ENCODE peak calls at places on chromosomes 13 and 19, in ten cellular contexts. One of them, this sample, is unnamed.

GRCh38 chr19:58021541-58022282 is 12.1 kb upstream of the ZSCAN1 start:
- DNase-seq in adrenal gland: peak; percentile 25
- DNase-seq in nephron progenitor cell: no peak
- DNase-seq in pancreas: no peak
- DNase-seq in body of pancreas: peak; percentile 71
- DNase-seq in foreskin fibroblast: peak; percentile 34
- DNase-seq in lung: peak; percentile 37
- DNase-seq in bronchial epithelial cell: peak; percentile 29
- DNase-seq in foreskin keratinocyte: no peak
- DNase-seq in AG04450: no peak
- DNase-seq in this sample: peak; percentile 70

GRCh38 chr13:30744686-30745085 is 9.3 kb downstream of the ALOX5AP start:
- DNase-seq in adrenal gland: no peak
- DNase-seq in nephron progenitor cell: no peak
- DNase-seq in pancreas: no peak
- DNase-seq in body of pancreas: no peak
- DNase-seq in foreskin fibroblast: no peak
- DNase-seq in lung: no peak
- DNase-seq in bronchial epithelial cell: no peak
- DNase-seq in foreskin keratinocyte: no peak
- DNase-seq in AG04450: no peak
- DNase-seq in this sample: no peak

GRCh38 chr19:35284153-35285140 is 2.1 kb downstream of the HAMP start:
- DNase-seq in adrenal gland: no peak
- DNase-seq in nephron progenitor cell: no peak
- DNase-seq in pancreas: no peak
- DNase-seq in body of pancreas: no peak
- DNase-seq in foreskin fibroblast: no peak
- DNase-seq in lung: no peak
- DNase-seq in bronchial epithelial cell: no peak
- DNase-seq in foreskin keratinocyte: no peak
- DNase-seq in AG04450: no peak
- DNase-seq in this sample: no peak

GRCh38 chr19:35352448-35353304 is 5.0 kb downstream of the FFAR1 start:
- DNase-seq in adrenal gland: peak; percentile 79
- DNase-seq in nephron progenitor cell: peak; percentile 72
- DNase-seq in pancreas: peak; percentile 72
- DNase-seq in body of pancreas: peak; percentile 73
- DNase-seq in foreskin fibroblast: peak; percentile 71
- DNase-seq in lung: peak; percentile 80
- DNase-seq in bronchial epithelial cell: peak; percentile 55
- DNase-seq in foreskin keratinocyte: peak; percentile 51
- DNase-seq in AG04450: peak; percentile 21
- DNase-seq in this sample: peak; percentile 79

GRCh38 chr13:98180092-98180491 is 3.0 kb upstream of the RNF113B start:
- DNase-seq in adrenal gland: no peak
- DNase-seq in nephron progenitor cell: no peak
- DNase-seq in pancreas: no peak
- DNase-seq in body of pancreas: no peak
- DNase-seq in foreskin fibroblast: no peak
- DNase-seq in lung: no peak
- DNase-seq in bronchial epithelial cell: peak; percentile 23
- DNase-seq in foreskin keratinocyte: no peak
- DNase-seq in AG04450: no peak
- DNase-seq in this sample: no peak

GRCh38 chr19:55246462-55247451 is 12.1 kb downstream of the PPP6R1 start:
- DNase-seq in adrenal gland: no peak
- DNase-seq in nephron progenitor cell: no peak
- DNase-seq in pancreas: no peak
- DNase-seq in body of pancreas: no peak
- DNase-seq in foreskin fibroblast: no peak
- DNase-seq in lung: no peak
- DNase-seq in bronchial epithelial cell: no peak
- DNase-seq in foreskin keratinocyte: no peak
- DNase-seq in AG04450: no peak
- DNase-seq in this sample: no peak

GRCh38 chr19:50790898-50791562 is 815 bp downstream of the ACP4 start:
- DNase-seq in adrenal gland: no peak
- DNase-seq in nephron progenitor cell: no peak
- DNase-seq in pancreas: no peak
- DNase-seq in body of pancreas: no peak
- DNase-seq in foreskin fibroblast: no peak
- DNase-seq in lung: no peak
- DNase-seq in bronchial epithelial cell: no peak
- DNase-seq in foreskin keratinocyte: no peak
- DNase-seq in AG04450: no peak
- DNase-seq in this sample: no peak

GRCh38 chr13:35621989-35622388 is 145.5 kb upstream of the MAB21L1 start:
- DNase-seq in adrenal gland: no peak
- DNase-seq in nephron progenitor cell: no peak
- DNase-seq in pancreas: no peak
- DNase-seq in body of pancreas: no peak
- DNase-seq in foreskin fibroblast: peak; percentile 64
- DNase-seq in lung: no peak
- DNase-seq in bronchial epithelial cell: peak; percentile 78
- DNase-seq in foreskin keratinocyte: peak; percentile 46
- DNase-seq in AG04450: no peak
- DNase-seq in this sample: peak; percentile 26

GRCh38 chr19:6374711-6375410 is 872 bp downstream of the PSPN start:
- DNase-seq in adrenal gland: no peak
- DNase-seq in nephron progenitor cell: no peak
- DNase-seq in pancreas: peak; percentile 64
- DNase-seq in body of pancreas: no peak
- DNase-seq in foreskin fibroblast: no peak
- DNase-seq in lung: no peak
- DNase-seq in bronchial epithelial cell: no peak
- DNase-seq in foreskin keratinocyte: no peak
- DNase-seq in AG04450: no peak
- DNase-seq in this sample: no peak

GRCh38 chr19:6374179-6374709 is 1.5 kb downstream of the PSPN start:
- DNase-seq in adrenal gland: peak; percentile 31
- DNase-seq in nephron progenitor cell: no peak
- DNase-seq in pancreas: peak; percentile 82
- DNase-seq in body of pancreas: no peak
- DNase-seq in foreskin fibroblast: no peak
- DNase-seq in lung: no peak
- DNase-seq in bronchial epithelial cell: no peak
- DNase-seq in foreskin keratinocyte: no peak
- DNase-seq in AG04450: no peak
- DNase-seq in this sample: no peak

GRCh38 chr19:6373813-6374108 is 1.2 kb downstream of the ALKBH7 start:
- DNase-seq in adrenal gland: no peak
- DNase-seq in nephron progenitor cell: no peak
- DNase-seq in pancreas: no peak
- DNase-seq in body of pancreas: no peak
- DNase-seq in foreskin fibroblast: no peak
- DNase-seq in lung: no peak
- DNase-seq in bronchial epithelial cell: no peak
- DNase-seq in foreskin keratinocyte: no peak
- DNase-seq in AG04450: no peak
- DNase-seq in this sample: no peak

GRCh38 chr19:6373096-6373812 is 660 bp downstream of the ALKBH7 start:
- DNase-seq in adrenal gland: peak; percentile 99
- DNase-seq in nephron progenitor cell: peak; percentile 100
- DNase-seq in pancreas: peak; percentile 99
- DNase-seq in body of pancreas: peak; percentile 98
- DNase-seq in foreskin fibroblast: peak; percentile 98
- DNase-seq in lung: peak; percentile 98
- DNase-seq in bronchial epithelial cell: peak; percentile 90
- DNase-seq in foreskin keratinocyte: peak; percentile 78
- DNase-seq in AG04450: peak; percentile 98
- DNase-seq in this sample: peak; percentile 99

DNA sequence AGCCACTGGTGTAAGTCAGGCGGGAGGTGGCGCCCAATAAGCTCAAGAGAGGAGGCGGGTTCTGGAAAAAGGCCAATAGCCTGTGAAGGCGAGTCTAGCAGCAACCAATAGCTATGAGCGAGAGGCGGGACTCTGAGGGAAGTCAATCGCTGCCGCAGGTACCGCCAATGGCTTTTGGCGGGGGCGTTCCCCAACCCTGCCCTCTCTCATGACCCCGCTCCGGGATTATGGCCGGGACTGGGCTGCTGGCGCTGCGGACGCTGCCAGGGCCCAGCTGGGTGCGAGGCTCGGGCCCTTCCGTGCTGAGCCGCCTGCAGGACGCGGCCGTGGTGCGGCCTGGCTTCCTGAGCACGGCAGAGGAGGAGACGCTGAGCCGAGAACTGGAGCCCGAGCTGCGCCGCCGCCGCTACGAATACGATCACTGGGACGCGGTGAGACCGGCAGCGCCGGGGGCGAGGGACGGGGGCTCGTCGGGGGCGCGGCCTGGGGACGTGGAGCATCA is at the start of gene ALKBH7:
- DNase-seq in adrenal gland: peak; percentile 100
- DNase-seq in nephron progenitor cell: peak; percentile 94
- DNase-seq in pancreas: peak; percentile 98
- DNase-seq in body of pancreas: peak; percentile 100
- DNase-seq in foreskin fibroblast: peak; percentile 100
- DNase-seq in lung: peak; percentile 99
- DNase-seq in bronchial epithelial cell: peak; percentile 99
- DNase-seq in foreskin keratinocyte: peak; percentile 97
- DNase-seq in AG04450: peak; percentile 100
- DNase-seq in this sample: peak; percentile 99
- TF ChIP-seq CTCF in adrenal gland: no peak
- TF ChIP-seq CTCF in nephron progenitor cell: no peak
- TF ChIP-seq CTCF in pancreas: no peak
- TF ChIP-seq CTCF in body of pancreas: no peak
- TF ChIP-seq CTCF in foreskin fibroblast: no peak
- TF ChIP-seq CTCF in lung: no peak
- TF ChIP-seq CTCF in bronchial epithelial cell: no peak
- TF ChIP-seq CTCF in foreskin keratinocyte: no peak
- TF ChIP-seq CTCF in AG04450: no peak
- TF ChIP-seq CTCF in this sample: no peak

DNA sequence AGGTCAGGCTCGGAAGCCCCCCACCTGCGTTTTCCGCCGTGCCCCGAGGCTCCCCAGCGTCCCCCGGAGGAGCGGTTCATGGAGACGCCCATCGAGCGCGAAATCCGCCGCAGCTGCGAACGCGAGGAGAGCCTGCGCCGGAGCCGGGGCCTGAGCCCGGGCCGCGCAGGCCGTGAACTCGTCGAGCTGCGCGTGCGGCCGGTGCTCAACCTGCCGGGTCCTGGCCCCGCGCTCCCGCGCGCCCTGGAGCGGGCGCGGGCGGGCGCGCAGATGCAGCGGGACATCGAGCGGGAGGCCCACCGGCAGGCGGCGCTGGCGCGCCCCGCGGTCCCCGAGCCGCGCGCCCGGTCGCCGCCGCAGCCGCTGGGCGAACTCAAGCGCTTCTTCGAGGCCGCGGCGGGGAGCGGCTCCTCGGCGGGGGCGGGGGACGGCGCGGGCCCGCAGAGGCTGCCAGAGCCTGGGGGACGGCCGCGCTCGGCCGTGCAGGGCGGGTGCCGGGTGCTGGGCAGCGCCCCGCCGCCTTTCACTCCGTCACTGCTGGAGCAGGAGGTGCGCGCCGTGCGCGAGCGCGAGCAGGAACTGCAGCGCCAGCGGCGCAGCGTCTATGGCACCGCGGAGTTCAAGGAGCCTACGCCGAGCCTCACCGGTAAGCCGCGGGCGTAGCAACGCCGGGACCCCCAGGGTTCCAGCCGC is 792 bp downstream of the MISP3 start:
- DNase-seq in adrenal gland: peak; percentile 78
- DNase-seq in nephron progenitor cell: peak; percentile 88
- DNase-seq in pancreas: peak; percentile 94
- DNase-seq in body of pancreas: peak; percentile 78
- DNase-seq in foreskin fibroblast: peak; percentile 78
- DNase-seq in lung: peak; percentile 77
- DNase-seq in bronchial epithelial cell: peak; percentile 63
- DNase-seq in foreskin keratinocyte: peak; percentile 44
- DNase-seq in AG04450: no peak
- DNase-seq in this sample: peak; percentile 81
- TF ChIP-seq CTCF in adrenal gland: peak; percentile 48
- TF ChIP-seq CTCF in nephron progenitor cell: no peak
- TF ChIP-seq CTCF in pancreas: peak; percentile 30
- TF ChIP-seq CTCF in body of pancreas: peak; percentile 14
- TF ChIP-seq CTCF in foreskin fibroblast: peak; percentile 7
- TF ChIP-seq CTCF in lung: peak; percentile 30
- TF ChIP-seq CTCF in bronchial epithelial cell: peak; percentile 43
- TF ChIP-seq CTCF in foreskin keratinocyte: peak; percentile 60
- TF ChIP-seq CTCF in AG04450: no peak
- TF ChIP-seq CTCF in this sample: peak; percentile 15

GRCh38 chr19:17448190-17448967 is at the start of gene TMEM221:
- DNase-seq in adrenal gland: peak; percentile 62
- DNase-seq in nephron progenitor cell: peak; percentile 73
- DNase-seq in pancreas: peak; percentile 84
- DNase-seq in body of pancreas: peak; percentile 42
- DNase-seq in foreskin fibroblast: no peak
- DNase-seq in lung: no peak
- DNase-seq in bronchial epithelial cell: no peak
- DNase-seq in foreskin keratinocyte: no peak
- DNase-seq in AG04450: no peak
- DNase-seq in this sample: peak; percentile 42
- TF ChIP-seq CTCF in adrenal gland: peak; percentile 58
- TF ChIP-seq CTCF in nephron progenitor cell: peak; percentile 53
- TF ChIP-seq CTCF in pancreas: peak; percentile 25
- TF ChIP-seq CTCF in body of pancreas: peak; percentile 39
- TF ChIP-seq CTCF in foreskin fibroblast: peak; percentile 62
- TF ChIP-seq CTCF in lung: no peak
- TF ChIP-seq CTCF in bronchial epithelial cell: peak; percentile 67
- TF ChIP-seq CTCF in foreskin keratinocyte: peak; percentile 64
- TF ChIP-seq CTCF in AG04450: peak; percentile 56
- TF ChIP-seq CTCF in this sample: peak; percentile 37

GRCh38 chr19:32037998-32038732 is 307.2 kb upstream of the ZNF507 start:
- DNase-seq in adrenal gland: no peak
- DNase-seq in nephron progenitor cell: no peak
- DNase-seq in pancreas: no peak
- DNase-seq in body of pancreas: no peak
- DNase-seq in foreskin fibroblast: no peak
- DNase-seq in lung: no peak
- DNase-seq in bronchial epithelial cell: no peak
- DNase-seq in foreskin keratinocyte: no peak
- DNase-seq in AG04450: no peak
- DNase-seq in this sample: no peak

GRCh38 chr19:32040246-32040645 is 305.2 kb upstream of the ZNF507 start:
- DNase-seq in adrenal gland: no peak
- DNase-seq in nephron progenitor cell: no peak
- DNase-seq in pancreas: no peak
- DNase-seq in body of pancreas: no peak
- DNase-seq in foreskin fibroblast: no peak
- DNase-seq in lung: no peak
- DNase-seq in bronchial epithelial cell: no peak
- DNase-seq in foreskin keratinocyte: no peak
- DNase-seq in AG04450: no peak
- DNase-seq in this sample: no peak

GRCh38 chr19:32039446-32039845 is 306.0 kb upstream of the ZNF507 start:
- DNase-seq in adrenal gland: no peak
- DNase-seq in nephron progenitor cell: no peak
- DNase-seq in pancreas: no peak
- DNase-seq in body of pancreas: no peak
- DNase-seq in foreskin fibroblast: no peak
- DNase-seq in lung: no peak
- DNase-seq in bronchial epithelial cell: no peak
- DNase-seq in foreskin keratinocyte: no peak
- DNase-seq in AG04450: no peak
- DNase-seq in this sample: no peak

DNA sequence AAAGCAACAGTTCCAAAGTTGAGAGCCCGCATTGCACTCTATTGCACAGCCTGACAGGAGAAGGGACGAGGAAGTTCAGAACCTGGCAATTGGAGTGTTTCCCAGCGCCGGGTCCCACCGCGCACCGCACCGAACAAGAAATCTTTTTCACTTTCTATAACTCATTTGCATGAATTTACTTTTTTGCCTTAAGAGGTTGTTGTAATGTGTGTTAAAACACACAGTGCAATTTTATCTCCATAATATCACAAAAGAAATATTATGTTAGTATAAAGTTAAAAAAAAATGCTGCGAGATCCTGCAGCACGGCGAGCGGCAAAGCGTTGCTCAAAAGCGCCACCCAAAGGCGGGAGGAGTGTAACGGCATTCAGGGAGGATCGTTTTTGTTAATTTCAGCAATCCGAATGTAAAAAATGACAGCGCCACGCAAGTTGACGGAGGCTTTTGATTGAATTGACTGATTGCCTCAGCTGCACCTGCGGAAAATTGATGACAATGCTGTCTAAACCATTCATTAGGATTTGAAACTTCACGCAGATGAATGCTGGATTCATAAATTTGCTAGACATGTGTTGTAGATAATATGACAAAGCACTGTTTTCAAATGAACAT is 303.6 kb upstream of the ZNF507 start:
- DNase-seq in adrenal gland: peak; percentile 72
- DNase-seq in nephron progenitor cell: peak; percentile 72
- DNase-seq in pancreas: no peak
- DNase-seq in body of pancreas: peak; percentile 35
- DNase-seq in foreskin fibroblast: no peak
- DNase-seq in lung: peak; percentile 46
- DNase-seq in bronchial epithelial cell: peak; percentile 3
- DNase-seq in foreskin keratinocyte: no peak
- DNase-seq in AG04450: no peak
- DNase-seq in this sample: peak; percentile 60
- TF ChIP-seq CTCF in adrenal gland: peak; percentile 86
- TF ChIP-seq CTCF in nephron progenitor cell: peak; percentile 89
- TF ChIP-seq CTCF in pancreas: peak; percentile 55
- TF ChIP-seq CTCF in body of pancreas: peak; percentile 61
- TF ChIP-seq CTCF in foreskin fibroblast: peak; percentile 51
- TF ChIP-seq CTCF in lung: peak; percentile 36
- TF ChIP-seq CTCF in bronchial epithelial cell: peak; percentile 25
- TF ChIP-seq CTCF in foreskin keratinocyte: peak; percentile 67
- TF ChIP-seq CTCF in AG04450: peak; percentile 76
- TF ChIP-seq CTCF in this sample: peak; percentile 84